ENCODE peak calls at places on chromosomes 5 and 9, in four cellular contexts. One of them, this sample, is unnamed.

GRCh38 chr9:18848657-18849056 is 184.4 kb downstream of the SAXO1 start:
- DNase-seq in H9: no peak
- DNase-seq in H1: no peak
- DNase-seq in mesenchymal stem cell: no peak
- DNase-seq in this sample: no peak

GRCh38 chr9:69542942-69543704 is 129.0 kb downstream of the APBA1 start:
- DNase-seq in H9: peak
- DNase-seq in H1: peak
- DNase-seq in mesenchymal stem cell: no peak
- DNase-seq in this sample: peak

GRCh38 chr9:8826281-8826680 is 1026.7 kb upstream of the DMAC1 start:
- DNase-seq in H9: no peak
- DNase-seq in H1: no peak
- DNase-seq in mesenchymal stem cell: no peak
- DNase-seq in this sample: no peak

GRCh38 chr9:124776952-124777645 is at the start of gene OLFML2A:
- DNase-seq in H9: no peak
- DNase-seq in H1: peak
- DNase-seq in mesenchymal stem cell: no peak
- DNase-seq in this sample: no peak

GRCh38 chr5:153974131-153974812 is 64.4 kb downstream of the FAM114A2 start:
- DNase-seq in H9: peak
- DNase-seq in H1: peak
- DNase-seq in mesenchymal stem cell: peak
- DNase-seq in this sample: no peak

GRCh38 chr9:129672702-129673101 is 7.3 kb downstream of the PRRX2 start:
- DNase-seq in H9: no peak
- DNase-seq in H1: no peak
- DNase-seq in mesenchymal stem cell: no peak
- DNase-seq in this sample: no peak

GRCh38 chr5:9316733-9317132 is 229.1 kb downstream of the SEMA5A start:
- DNase-seq in H9: no peak
- DNase-seq in H1: no peak
- DNase-seq in mesenchymal stem cell: no peak
- DNase-seq in this sample: no peak

GRCh38 chr5:178477224-178478201 is 112.7 kb downstream of the COL23A1 start:
- DNase-seq in H9: no peak
- DNase-seq in H1: no peak
- DNase-seq in mesenchymal stem cell: peak
- DNase-seq in this sample: no peak

GRCh38 chr5:180332051-180332517 is 21.1 kb downstream of the GFPT2 start:
- DNase-seq in H9: peak
- DNase-seq in H1: peak
- DNase-seq in mesenchymal stem cell: peak
- DNase-seq in this sample: no peak

GRCh38 chr5:142561029-142561428 is 124.9 kb downstream of the FGF1 start:
- DNase-seq in H9: no peak
- DNase-seq in H1: no peak
- DNase-seq in mesenchymal stem cell: no peak
- DNase-seq in this sample: no peak

GRCh38 chr9:79768199-79768598 is 196.4 kb downstream of the TLE4 start:
- DNase-seq in H9: no peak
- DNase-seq in H1: no peak
- DNase-seq in mesenchymal stem cell: peak
- DNase-seq in this sample: no peak

GRCh38 chr5:55102345-55102744 is at the start of gene GZMA:
- DNase-seq in H9: no peak
- DNase-seq in H1: no peak
- DNase-seq in mesenchymal stem cell: no peak
- DNase-seq in this sample: no peak

GRCh38 chr9:36450110-36450732 is 50.2 kb upstream of the RNF38 start:
- DNase-seq in H9: no peak
- DNase-seq in H1: no peak
- DNase-seq in mesenchymal stem cell: peak
- DNase-seq in this sample: peak

GRCh38 chr5:33195431-33196128 is 245.2 kb upstream of the TARS1 start:
- DNase-seq in H9: no peak
- DNase-seq in H1: no peak
- DNase-seq in mesenchymal stem cell: no peak
- DNase-seq in this sample: no peak

GRCh38 chr5:33198816-33199215 is 241.9 kb upstream of the TARS1 start:
- DNase-seq in H9: no peak
- DNase-seq in H1: no peak
- DNase-seq in mesenchymal stem cell: no peak
- DNase-seq in this sample: no peak

GRCh38 chr5:33194914-33195313 is 245.9 kb upstream of the TARS1 start:
- DNase-seq in H9: no peak
- DNase-seq in H1: no peak
- DNase-seq in mesenchymal stem cell: no peak
- DNase-seq in this sample: no peak
- H2BK15ac ChIP-seq in H9: no peak
- H2BK15ac ChIP-seq in H1: no peak
- H2BK15ac ChIP-seq in mesenchymal stem cell: no peak
- H2BK15ac ChIP-seq in this sample: no peak

DNA sequence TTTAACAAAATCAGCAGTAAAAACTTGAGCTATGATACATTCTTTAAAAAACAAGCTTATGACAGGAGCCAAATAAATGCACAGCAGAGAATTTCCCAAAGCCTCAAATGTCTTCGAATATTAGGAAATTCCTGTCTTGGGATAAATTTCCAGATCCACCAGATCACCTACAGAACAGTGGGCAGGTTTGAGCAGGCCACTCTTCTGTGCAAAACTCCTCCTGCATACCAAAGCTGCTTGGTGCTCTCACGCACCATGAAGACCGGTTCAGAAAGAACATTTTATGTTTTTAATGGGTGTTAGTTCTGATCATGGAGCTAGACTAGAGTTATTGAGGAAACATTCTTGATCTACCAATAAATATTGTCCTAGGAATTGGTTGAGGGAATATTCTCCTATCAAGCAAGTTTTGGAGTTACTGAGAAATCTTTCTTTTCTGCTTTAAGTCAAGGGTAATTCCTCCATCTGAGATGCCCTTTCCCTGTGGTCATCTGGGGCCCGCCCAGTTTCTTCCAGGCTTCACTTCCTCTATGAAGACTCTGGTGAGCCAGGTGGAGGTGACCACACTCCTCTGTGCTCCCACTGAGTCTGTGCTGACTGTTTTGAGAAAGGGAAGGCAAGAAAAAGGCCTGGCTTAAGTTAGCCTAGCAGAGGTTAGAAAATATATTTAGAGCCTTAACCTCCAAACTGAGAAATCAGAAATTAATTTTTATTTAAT is 17.9 kb downstream of the TNFSF15 start:
- DNase-seq in H9: no peak
- DNase-seq in H1: no peak
- DNase-seq in mesenchymal stem cell: no peak
- DNase-seq in this sample: no peak
- H2BK12ac ChIP-seq in H9: no peak
- H2BK12ac ChIP-seq in H1: no peak
- H2BK12ac ChIP-seq in mesenchymal stem cell: no peak
- H2BK12ac ChIP-seq in this sample: no peak

GRCh38 chr9:21251162-21251561 is 11.4 kb upstream of the IFNA14 start:
- DNase-seq in H9: no peak
- DNase-seq in H1: no peak
- DNase-seq in mesenchymal stem cell: no peak
- DNase-seq in this sample: no peak

GRCh38 chr9:21255538-21256212 is 15.9 kb upstream of the IFNA14 start:
- DNase-seq in H9: no peak
- DNase-seq in H1: no peak
- DNase-seq in mesenchymal stem cell: no peak
- DNase-seq in this sample: no peak

GRCh38 chr9:21252727-21253547 is 13.1 kb upstream of the IFNA14 start:
- DNase-seq in H9: no peak
- DNase-seq in H1: no peak
- DNase-seq in mesenchymal stem cell: peak
- DNase-seq in this sample: peak

DNA sequence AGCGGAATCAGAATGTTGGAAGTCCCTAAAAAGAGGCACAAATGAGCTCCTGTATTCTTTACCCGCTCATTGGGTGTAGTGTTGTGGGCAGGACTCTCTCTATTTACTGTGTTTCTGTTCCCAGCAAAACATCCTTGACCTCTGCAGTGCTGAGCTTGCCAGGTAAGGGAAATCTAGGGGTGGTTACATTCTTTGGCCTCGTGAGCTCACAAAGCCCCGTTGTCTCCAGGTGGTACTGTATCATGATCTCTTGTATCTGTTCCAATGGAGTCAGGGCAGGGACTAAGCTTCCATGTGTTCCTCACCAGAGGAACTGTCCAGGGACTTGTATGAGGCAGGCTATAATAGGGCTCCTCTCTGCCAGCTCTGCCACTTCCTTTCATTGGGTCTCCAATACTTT is 11.8 kb upstream of the IFNA14 start:
- DNase-seq in H9: no peak
- DNase-seq in H1: no peak
- DNase-seq in mesenchymal stem cell: no peak
- DNase-seq in this sample: no peak
- H2BK15ac ChIP-seq in H9: no peak
- H2BK15ac ChIP-seq in H1: no peak
- H2BK15ac ChIP-seq in mesenchymal stem cell: no peak
- H2BK15ac ChIP-seq in this sample: no peak

GRCh38 chr9:127392166-127392565 is 4.8 kb upstream of the SLC2A8 start:
- DNase-seq in H9: no peak
- DNase-seq in H1: no peak
- DNase-seq in mesenchymal stem cell: no peak
- DNase-seq in this sample: no peak
- H2BK12ac ChIP-seq in H9: no peak
- H2BK12ac ChIP-seq in H1: no peak
- H2BK12ac ChIP-seq in mesenchymal stem cell: no peak
- H2BK12ac ChIP-seq in this sample: no peak

GRCh38 chr9:37952731-37953130 is 48.8 kb upstream of the SLC25A51 start:
- DNase-seq in H9: no peak
- DNase-seq in H1: no peak
- DNase-seq in mesenchymal stem cell: peak
- DNase-seq in this sample: no peak
- H2BK15ac ChIP-seq in H9: no peak
- H2BK15ac ChIP-seq in H1: no peak
- H2BK15ac ChIP-seq in mesenchymal stem cell: no peak
- H2BK15ac ChIP-seq in this sample: peak

GRCh38 chr9:30718483-30718882 is 1666.0 kb upstream of the ACO1 start:
- DNase-seq in H9: no peak
- DNase-seq in H1: no peak
- DNase-seq in mesenchymal stem cell: no peak
- DNase-seq in this sample: no peak
- H2BK12ac ChIP-seq in H9: no peak
- H2BK12ac ChIP-seq in H1: no peak
- H2BK12ac ChIP-seq in mesenchymal stem cell: no peak
- H2BK12ac ChIP-seq in this sample: no peak

GRCh38 chr9:98983295-98984268 is 39.9 kb downstream of the COL15A1 start:
- DNase-seq in H9: no peak
- DNase-seq in H1: no peak
- DNase-seq in mesenchymal stem cell: peak
- DNase-seq in this sample: no peak
- H2BK15ac ChIP-seq in H9: no peak
- H2BK15ac ChIP-seq in H1: peak
- H2BK15ac ChIP-seq in mesenchymal stem cell: peak
- H2BK15ac ChIP-seq in this sample: no peak

DNA sequence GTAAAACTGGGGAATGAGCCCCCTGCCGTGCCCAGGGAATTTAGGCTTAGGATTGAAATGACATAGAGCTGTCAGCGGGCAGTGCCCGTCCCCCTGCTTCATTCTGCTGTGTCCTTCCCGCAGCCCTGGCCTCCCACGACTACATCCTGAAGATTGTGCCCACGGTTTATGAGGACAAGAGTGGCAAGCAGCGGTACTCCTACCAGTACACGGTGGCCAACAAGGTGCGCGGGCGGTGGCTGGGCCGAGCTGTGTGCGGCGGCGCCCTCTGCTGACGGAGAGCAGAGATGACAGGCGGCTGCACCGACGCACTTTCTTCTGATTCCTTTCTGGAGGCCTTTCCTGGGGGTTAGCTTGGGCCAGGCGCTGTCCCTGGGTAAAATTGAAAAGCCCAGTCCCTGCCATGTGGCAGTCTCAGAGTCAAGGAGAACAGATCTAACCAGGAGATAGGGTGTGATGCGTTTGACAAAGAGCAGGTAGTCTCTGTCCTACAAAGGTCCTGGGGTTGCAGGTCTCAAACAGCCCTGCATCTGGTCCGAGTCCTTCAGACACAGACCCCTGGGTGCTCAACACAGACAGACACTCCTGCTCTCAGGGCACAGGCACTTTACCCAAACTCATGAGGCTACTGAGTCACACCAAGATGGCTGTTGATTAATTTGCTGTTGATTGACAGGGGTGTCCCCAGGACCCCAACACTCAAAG is 26.8 kb upstream of the RPL26L1 start:
- DNase-seq in H9: peak
- DNase-seq in H1: peak
- DNase-seq in mesenchymal stem cell: peak
- DNase-seq in this sample: peak
- H2BK12ac ChIP-seq in H9: no peak
- H2BK12ac ChIP-seq in H1: no peak
- H2BK12ac ChIP-seq in mesenchymal stem cell: peak
- H2BK12ac ChIP-seq in this sample: no peak

DNA sequence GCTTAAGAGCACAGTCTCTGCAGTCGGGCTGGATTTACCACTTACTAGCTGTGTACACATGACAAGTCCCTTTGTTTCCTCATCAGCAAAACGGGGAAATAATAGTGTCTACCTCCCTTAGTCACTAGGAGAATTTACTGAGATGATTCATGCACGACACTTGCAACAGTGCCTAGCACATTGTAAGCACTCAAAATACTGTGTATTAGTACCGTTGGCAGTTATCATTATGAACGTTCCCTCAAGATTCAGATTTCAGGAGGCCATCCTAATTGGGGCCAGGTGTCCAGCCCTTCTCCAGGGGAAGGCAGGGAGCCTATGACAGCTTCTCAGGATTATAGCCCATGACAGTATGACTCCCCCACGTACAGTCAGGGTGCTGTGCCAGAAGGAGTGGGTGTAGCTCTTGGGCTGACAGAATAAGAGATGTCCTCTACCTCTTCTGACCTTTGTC is 164.3 kb downstream of the DOCK2 start:
- DNase-seq in H9: no peak
- DNase-seq in H1: no peak
- DNase-seq in mesenchymal stem cell: peak
- DNase-seq in this sample: no peak
- H2BK15ac ChIP-seq in H9: no peak
- H2BK15ac ChIP-seq in H1: peak
- H2BK15ac ChIP-seq in mesenchymal stem cell: peak
- H2BK15ac ChIP-seq in this sample: no peak

This sample was measured in neuronal stem cell.